ENCODE peak calls at places on chromosomes 16 and 17, in eight cellular contexts. D is right atrium auricular region, R is H1, I is A549, O is heart left ventricle, C is cardiac muscle cell, Y is OCI-LY7, T is left ventricle myocardium inferior. H is an unnamed sample.

GRCh38 chr16:57893559-57894389 is 77.2 kb downstream of the CNGB1 start:
- DNase-seq in D (no peak), R (no peak), I (peak), O (no peak), C (peak), Y (no peak), T (no peak), H (no peak)

GRCh38 chr16:70561623-70562022 is 38.0 kb downstream of the SF3B3 start:
- DNase-seq in D (no peak), R (no peak), I (no peak), O (no peak), C (no peak), Y (no peak), T (no peak), H (no peak)

GRCh38 chr16:27795992-27796614 is 246.2 kb downstream of the KATNIP start:
- DNase-seq in D (no peak), R (peak), I (no peak), O (no peak), C (peak), Y (peak), T (peak), H (no peak)

GRCh38 chr16:57071840-57072541 is 20.4 kb upstream of the CPNE2 start:
- DNase-seq in D (no peak), R (no peak), I (no peak), O (no peak), C (peak), Y (no peak), T (no peak), H (no peak)

GRCh38 chr16:82801361-82801760 is 174.6 kb downstream of the CDH13 start:
- DNase-seq in D (no peak), R (no peak), I (no peak), O (no peak), C (no peak), Y (no peak), T (no peak), H (no peak)

GRCh38 chr16:1723450-1724147 is 17.6 kb downstream of the MAPK8IP3 start:
- DNase-seq in D (no peak), R (no peak), I (peak), O (no peak), C (peak), Y (peak), T (no peak), H (no peak)

GRCh38 chr16:23129686-23130085 is 19.6 kb downstream of the USP31 start:
- DNase-seq in D (no peak), R (no peak), I (no peak), O (no peak), C (no peak), Y (no peak), T (no peak), H (no peak)

GRCh38 chr16:557463-558297 is 2.5 kb upstream of the PRR35 start:
- DNase-seq in D (no peak), R (no peak), I (no peak), O (no peak), C (no peak), Y (no peak), T (no peak), H (no peak)

GRCh38 chr16:81873843-81874752 is 95.0 kb downstream of the PLCG2 start:
- DNase-seq in D (no peak), R (no peak), I (peak), O (no peak), C (peak), Y (peak), T (peak), H (peak)

GRCh38 chr17:30173649-30174048 is 57.0 kb downstream of the NSRP1 start:
- DNase-seq in D (no peak), R (no peak), I (no peak), O (no peak), C (peak), Y (no peak), T (no peak), H (no peak)

GRCh38 chr17:27565874-27566672 is 64.9 kb upstream of the LGALS9 start:
- DNase-seq in D (no peak), R (no peak), I (no peak), O (no peak), C (no peak), Y (no peak), T (no peak), H (no peak)

GRCh38 chr16:48172682-48173081 is 16.9 kb upstream of the ABCC12 start:
- DNase-seq in D (no peak), R (no peak), I (no peak), O (no peak), C (no peak), Y (no peak), T (no peak), H (no peak)

GRCh38 chr16:24577167-24577566 is 37.8 kb downstream of the RBBP6 start:
- DNase-seq in D (no peak), R (no peak), I (no peak), O (no peak), C (peak), Y (no peak), T (no peak), H (no peak)

GRCh38 chr17:16419929-16420271 is 4.5 kb downstream of the TRPV2 start:
- DNase-seq in D (no peak), R (no peak), I (no peak), O (no peak), C (peak), Y (no peak), T (no peak), H (no peak)

GRCh38 chr17:63692195-63692816 is 7.6 kb downstream of the LIMD2 start:
- DNase-seq in D (no peak), R (no peak), I (no peak), O (no peak), C (no peak), Y (no peak), T (no peak), H (no peak)

GRCh38 chr17:3033741-3034577 is 29.4 kb downstream of the OR1D5 start:
- DNase-seq in D (peak), R (no peak), I (no peak), O (no peak), C (no peak), Y (no peak), T (no peak), H (no peak)

GRCh38 chr16:51402785-51403184 is 251.7 kb upstream of the SALL1 start:
- DNase-seq in D (no peak), R (no peak), I (no peak), O (no peak), C (peak), Y (no peak), T (no peak), H (no peak)

GRCh38 chr16:84286568-84287220 is 8.0 kb upstream of the WFDC1 start:
- DNase-seq in D (peak), R (no peak), I (no peak), O (peak), C (peak), Y (no peak), T (peak), H (peak)

GRCh38 chr17:49218941-49219913 is 8.7 kb downstream of the ABI3 start:
- DNase-seq in D (no peak), R (no peak), I (no peak), O (peak), C (no peak), Y (peak), T (peak), H (no peak)

GRCh38 chr16:74999683-75000480 is 1.1 kb downstream of the ZNRF1 start:
- DNase-seq in D (peak), R (no peak), I (no peak), O (peak), C (peak), Y (peak), T (peak), H (no peak)

GRCh38 chr16:56609463-56609921 is 1.1 kb downstream of the MT2A start:
- DNase-seq in D (peak), R (no peak), I (peak), O (no peak), C (peak), Y (peak), T (no peak), H (peak)

GRCh38 chr16:58629681-58630640 is at the start of gene CNOT1:
- DNase-seq in D (peak), R (peak), I (peak), O (peak), C (peak), Y (peak), T (peak), H (peak)

GRCh38 chr16:84306564-84306963 is 11.9 kb downstream of the WFDC1 start:
- DNase-seq in D (no peak), R (no peak), I (no peak), O (peak), C (no peak), Y (no peak), T (no peak), H (no peak)

GRCh38 chr16:86683441-86684194 is 105.3 kb downstream of the FOXL1 start:
- DNase-seq in D (no peak), R (no peak), I (no peak), O (no peak), C (no peak), Y (no peak), T (no peak), H (no peak)

GRCh38 chr16:88650749-88651275 is at the start of gene CYBA:
- DNase-seq in D (peak), R (no peak), I (peak), O (peak), C (peak), Y (peak), T (peak), H (peak)

GRCh38 chr16:30115238-30115637 is 1.9 kb upstream of the GDPD3 start:
- DNase-seq in D (no peak), R (no peak), I (no peak), O (no peak), C (no peak), Y (peak), T (no peak), H (no peak)

GRCh38 chr16:2462031-2462866 is 2.3 kb downstream of the TEDC2 start:
- DNase-seq in D (no peak), R (no peak), I (no peak), O (no peak), C (no peak), Y (no peak), T (no peak), H (no peak)

GRCh38 chr17:29042679-29043538 is at the start of gene PIPOX:
- DNase-seq in D (no peak), R (peak), I (no peak), O (no peak), C (peak), Y (peak), T (no peak), H (no peak)

GRCh38 chr17:48542114-48542955 is 2.6 kb downstream of the HOXB2 start:
- DNase-seq in D (no peak), R (no peak), I (no peak), O (no peak), C (peak), Y (no peak), T (no peak), H (no peak)

GRCh38 chr16:49260253-49260652 is 21.4 kb downstream of the CBLN1 start:
- DNase-seq in D (no peak), R (no peak), I (no peak), O (no peak), C (no peak), Y (no peak), T (no peak), H (no peak)
- H3K4me3 ChIP-seq in D (no peak), R (no peak), I (no peak), O (no peak), C (no peak), Y (no peak), T (no peak), H (no peak)

GRCh38 chr17:65228734-65229390 is 91.7 kb downstream of the RGS9 start:
- DNase-seq in D (no peak), R (no peak), I (no peak), O (no peak), C (peak), Y (no peak), T (no peak), H (no peak)
- TF ChIP-seq CTCF in D (no peak), R (no peak), I (no peak), O (no peak), C (no peak), Y (no peak), T (no peak), H (no peak)

DNA sequence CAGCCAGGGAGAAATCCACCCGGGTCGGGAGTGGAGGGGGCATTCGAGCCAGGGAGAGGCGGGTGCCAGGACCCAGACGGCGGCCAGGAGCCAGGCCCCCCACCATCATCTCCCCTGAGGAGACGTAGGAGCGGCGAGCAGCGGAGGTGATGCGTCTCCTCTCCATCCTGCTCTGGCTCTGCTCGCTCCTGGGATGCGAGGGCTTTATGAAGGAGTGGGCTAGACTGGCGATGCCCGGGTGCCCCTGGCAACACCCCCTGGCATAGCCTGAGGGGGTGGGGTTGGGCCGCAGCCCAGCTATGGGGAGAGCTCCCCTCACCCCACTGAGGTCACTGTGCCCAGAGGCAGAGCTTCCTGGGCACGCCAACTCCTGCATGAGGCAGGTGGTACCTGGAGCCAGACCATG is at the start of gene GFAP:
- DNase-seq in D (no peak), R (no peak), I (no peak), O (no peak), C (no peak), Y (no peak), T (no peak), H (no peak)
- H3K27ac ChIP-seq in D (peak), R (no peak), I (peak), O (peak), C (peak), Y (no peak), T (peak), H (peak)

GRCh38 chr17:83200231-83200699 is 120.9 kb downstream of the METRNL start:
- DNase-seq in D (peak), R (no peak), I (no peak), O (peak), C (no peak), Y (no peak), T (peak), H (peak)

GRCh38 chr17:83200746-83201145 is 121.3 kb downstream of the METRNL start:
- DNase-seq in D (no peak), R (no peak), I (no peak), O (peak), C (no peak), Y (no peak), T (peak), H (peak)

GRCh38 chr17:83201206-83202001 is 122.0 kb downstream of the METRNL start:
- DNase-seq in D (no peak), R (no peak), I (no peak), O (no peak), C (no peak), Y (no peak), T (no peak), H (peak)

GRCh38 chr17:83198366-83199341 is 119.2 kb downstream of the METRNL start:
- DNase-seq in D (no peak), R (no peak), I (no peak), O (peak), C (no peak), Y (peak), T (peak), H (peak)

DNA sequence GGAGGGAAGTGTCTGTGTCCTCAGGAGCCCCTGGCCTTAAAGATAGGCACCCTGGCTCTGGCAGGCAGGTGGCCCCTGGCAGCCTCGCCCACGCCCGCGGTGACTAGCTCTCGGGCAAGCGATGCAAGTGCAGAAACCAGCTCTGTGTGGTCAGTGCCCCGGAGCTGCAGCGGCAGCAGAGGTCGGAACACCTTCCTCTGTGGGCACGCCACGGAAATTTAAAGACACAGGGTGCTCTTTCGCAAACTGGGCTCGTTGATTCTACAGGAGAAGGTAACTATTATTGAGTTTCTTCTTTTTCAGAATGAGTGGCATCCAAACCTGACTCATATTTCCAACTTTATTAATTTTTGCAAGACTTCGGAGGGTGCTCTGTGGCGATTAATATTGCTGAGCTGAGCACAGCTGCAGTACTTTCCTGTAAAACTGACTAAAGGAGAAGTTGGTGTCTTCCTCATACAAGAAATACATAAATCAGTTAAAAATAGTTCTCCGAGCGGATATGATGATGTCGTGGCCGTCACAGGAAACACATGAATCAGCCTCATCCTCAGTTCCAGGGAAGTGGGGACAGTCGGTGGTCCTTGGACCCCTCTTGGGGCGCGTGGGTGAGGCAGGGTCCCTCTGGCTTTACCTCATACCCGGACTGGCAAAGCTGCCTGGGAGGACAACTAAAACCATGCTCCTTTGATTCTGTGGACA is 120.2 kb downstream of the METRNL start:
- DNase-seq in D (no peak), R (no peak), I (no peak), O (peak), C (no peak), Y (peak), T (peak), H (peak)
- H3K4me3 ChIP-seq in D (no peak), R (no peak), I (no peak), O (peak), C (no peak), Y (peak), T (peak), H (no peak)

GRCh38 chr16:73047536-73048291 is at the start of gene ZFHX3:
- DNase-seq in D (peak), R (no peak), I (no peak), O (peak), C (peak), Y (peak), T (peak), H (peak)
- TF ChIP-seq CTCF in D (no peak), R (no peak), I (peak), O (peak), C (no peak), Y (no peak), T (peak), H (peak)

DNA sequence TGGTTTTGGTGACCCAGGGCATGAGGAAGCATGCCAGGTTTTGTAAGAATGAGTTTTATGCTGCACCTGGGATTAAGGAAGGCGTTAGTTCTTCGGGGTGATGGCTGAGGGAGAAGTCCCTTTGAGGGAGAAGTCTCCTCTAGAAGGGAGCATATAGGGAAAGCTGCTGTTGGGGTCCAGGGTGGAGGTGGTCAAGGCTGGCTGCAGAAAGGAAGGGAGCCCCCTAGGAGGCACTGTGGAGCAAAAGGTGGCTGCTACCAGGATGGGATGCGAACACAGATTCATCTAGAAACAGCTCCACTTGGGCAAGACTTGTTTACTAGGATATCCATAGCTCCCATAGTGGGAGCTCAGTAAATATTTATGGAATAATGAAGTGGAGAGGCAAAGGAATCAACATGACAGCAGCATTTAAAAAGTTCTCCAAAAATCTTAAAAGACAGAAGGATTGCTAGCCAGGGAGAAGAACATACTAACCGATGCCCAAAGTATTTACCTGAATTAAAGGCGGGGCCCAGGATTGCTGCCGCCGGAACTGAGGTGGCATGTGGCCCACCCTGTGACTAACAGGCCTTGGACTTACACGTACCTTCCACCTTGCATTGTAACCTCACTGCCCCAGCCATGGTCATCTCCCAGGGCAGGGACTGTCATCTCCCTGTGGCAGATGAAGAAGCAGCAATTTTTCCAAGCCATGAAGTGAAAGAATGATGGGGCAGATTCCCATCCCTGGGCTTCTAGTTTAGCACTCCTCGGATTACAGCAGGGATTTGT is 7.1 kb upstream of the LPCAT2 start:
- DNase-seq in D (no peak), R (no peak), I (no peak), O (no peak), C (peak), Y (peak), T (no peak), H (no peak)
- H3K27ac ChIP-seq in D (peak), R (no peak), I (no peak), O (no peak), C (peak), Y (no peak), T (peak), H (peak)

DNA sequence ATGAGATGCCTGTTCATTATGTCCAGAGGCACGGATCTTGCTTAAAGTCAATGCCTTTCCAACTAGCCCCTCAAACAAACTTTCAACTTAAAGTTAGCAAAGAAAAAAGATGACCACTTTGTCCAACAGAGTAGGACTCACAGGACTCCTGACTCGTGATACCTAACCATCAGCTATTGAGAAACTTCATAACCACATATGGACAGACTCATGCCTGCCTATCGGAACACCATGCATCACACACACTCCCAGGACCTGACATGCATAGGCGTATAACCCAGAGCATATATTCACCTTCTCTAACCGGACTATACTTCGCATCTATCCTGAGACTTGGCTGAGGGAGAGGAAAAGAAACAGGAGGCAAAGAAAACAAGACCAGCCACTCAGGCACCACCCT is 2.3 kb downstream of the PIP4K2B start:
- DNase-seq in D (no peak), R (no peak), I (no peak), O (no peak), C (peak), Y (no peak), T (no peak), H (no peak)
- H3K4me3 ChIP-seq in D (no peak), R (peak), I (no peak), O (peak), C (no peak), Y (no peak), T (peak), H (no peak)

H was measured in tibial nerve.